ENCODE peak calls at places on chromosomes 3 and 15, in four cellular contexts. R, A, K and V are unnamed samples. For H3K4me1, the result is how much of the 10 kb centered on the place peaks cover.

GRCh38 chr3:46089237-46090011 is 62.1 kb upstream of the XCR1 start:
- DNase-seq in R (no peak), A (peak), K (peak), V (peak)

GRCh38 chr3:81744366-81744765 is 17.1 kb downstream of the GBE1 start:
- DNase-seq in R (no peak), K (no peak), A (no peak), V (no peak)

GRCh38 chr15:65304393-65305143 is at the start of gene RNU5B-1:
- DNase-seq in R (peak), K (peak), A (peak), V (no peak)

GRCh38 chr3:69031635-69032034 is 18.2 kb upstream of the EOGT start:
- DNase-seq in A (no peak), K (no peak), R (no peak), V (no peak)

GRCh38 chr3:184389384-184389783 is 9.5 kb downstream of the CHRD start:
- DNase-seq in A (no peak), R (no peak), K (no peak), V (no peak)

GRCh38 chr3:139113766-139114165 is 69.1 kb upstream of the PRR23C start:
- DNase-seq in A (no peak), R (no peak), K (no peak), V (no peak)

GRCh38 chr15:99981223-99981647 is 248.0 kb upstream of the LYSMD4 start:
- DNase-seq in R (no peak), K (no peak), A (no peak), V (no peak)

GRCh38 chr3:121768452-121768851 is 18.9 kb upstream of the GOLGB1 start:
- DNase-seq in R (no peak), A (no peak), K (no peak), V (no peak)

GRCh38 chr3:128503164-128503651 is 10.2 kb upstream of the GATA2 start:
- DNase-seq in R (no peak), A (no peak), K (no peak), V (no peak)

GRCh38 chr15:35583863-35584528 is 38.0 kb upstream of the DPH6 start:
- DNase-seq in K (no peak), R (no peak), A (no peak), V (no peak)

GRCh38 chr15:66952756-66953522 is 112.5 kb upstream of the SMAD3 start:
- DNase-seq in K (no peak), R (no peak), A (no peak), V (no peak)

GRCh38 chr15:57403532-57403931 is 27.2 kb downstream of the CGNL1 start:
- DNase-seq in R (no peak), K (no peak), A (no peak), V (no peak)

GRCh38 chr3:152293607-152294006 is 24.9 kb downstream of the MBNL1 start:
- DNase-seq in R (no peak), A (no peak), K (no peak), V (no peak)
- H3K4me1 ChIP-seq in R (under half), A (half or more), K (half or more), V (under half)

GRCh38 chr3:30663533-30664241 is 57.3 kb downstream of the TGFBR2 start:
- DNase-seq in R (no peak), A (no peak), K (no peak), V (no peak)

GRCh38 chr3:30661107-30661873 is 54.9 kb downstream of the TGFBR2 start:
- DNase-seq in K (no peak), A (no peak), R (no peak), V (no peak)

GRCh38 chr3:30664884-30665283 is 58.5 kb downstream of the TGFBR2 start:
- DNase-seq in A (no peak), R (no peak), K (no peak), V (no peak)

GRCh38 chr3:30664449-30664848 is 58.0 kb downstream of the TGFBR2 start:
- DNase-seq in R (no peak), A (no peak), K (no peak), V (no peak)

GRCh38 chr3:30662836-30663235 is 56.4 kb downstream of the TGFBR2 start:
- DNase-seq in R (no peak), A (no peak), K (no peak), V (no peak)
- H3K4me1 ChIP-seq in R (under half), A (half or more), K (half or more), V (under half)

DNA sequence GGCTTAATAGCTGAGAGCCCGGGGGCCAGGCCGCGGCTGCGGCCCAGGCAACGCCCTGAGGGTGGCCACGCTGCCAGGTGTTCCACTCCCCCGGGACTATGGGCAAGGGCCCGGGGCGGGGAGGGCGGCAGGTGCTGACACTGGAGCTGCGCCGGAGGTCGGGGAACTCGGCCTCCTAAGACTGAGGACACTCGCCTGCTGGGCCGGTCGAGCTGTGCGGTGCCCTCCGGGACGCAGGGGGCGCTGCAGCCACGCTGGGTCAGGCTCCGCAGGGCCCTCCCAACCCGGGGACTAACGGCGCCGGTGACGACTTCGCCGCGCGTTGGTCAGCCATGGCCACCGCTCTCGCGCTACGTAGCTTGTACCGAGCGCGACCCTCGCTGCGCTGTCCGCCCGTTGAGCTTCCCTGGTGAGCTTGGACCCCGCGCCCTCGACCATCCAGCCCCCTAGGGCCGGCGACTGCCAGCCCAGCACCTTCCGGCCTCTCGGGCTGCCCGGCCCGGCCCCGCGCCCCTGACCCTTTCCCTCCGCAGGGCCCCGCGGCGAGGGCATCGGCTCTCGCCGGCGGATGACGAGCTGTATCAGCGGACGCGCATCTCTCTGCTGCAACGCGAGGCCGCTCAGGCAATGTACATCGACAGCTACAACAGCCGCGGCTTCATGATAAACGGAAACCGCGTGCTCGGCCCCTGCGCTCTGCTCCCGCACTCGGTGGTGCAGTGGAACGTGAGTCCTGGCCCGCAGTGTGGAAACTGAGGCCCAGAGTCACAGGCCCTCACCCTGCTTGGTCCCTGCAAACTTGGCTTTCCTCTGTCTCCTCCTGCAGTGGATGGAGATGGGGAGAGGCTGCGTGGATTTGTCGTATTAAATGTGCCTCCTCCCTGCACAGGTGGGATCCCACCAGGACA is at the start of gene NDUFAF3:
- DNase-seq in A (peak), K (peak), R (peak), V (peak)
- H3K4me1 ChIP-seq in A (under half), K (under half), R (under half), V (under half)

DNA sequence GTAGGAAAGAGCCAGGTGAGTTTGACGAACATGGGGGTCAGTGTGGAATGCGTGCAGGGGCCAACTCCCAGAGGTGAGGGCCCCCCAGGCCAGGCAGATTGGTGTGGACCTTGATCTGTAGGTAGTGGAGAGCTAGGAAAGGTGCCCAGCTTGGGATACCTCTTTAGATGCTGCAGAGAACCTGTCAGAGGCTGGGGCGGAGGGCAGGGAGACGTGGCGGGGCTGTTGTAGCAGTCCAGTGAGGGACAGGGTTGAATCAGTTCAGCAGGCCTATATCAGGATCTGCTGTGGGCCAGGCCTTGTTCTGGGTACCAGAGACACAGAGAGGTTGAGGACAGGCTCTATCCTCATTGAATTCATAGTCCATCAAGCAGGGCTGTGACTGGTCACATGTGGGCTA is 8.6 kb downstream of the SNX33 start:
- DNase-seq in A (no peak), K (no peak), R (no peak), V (no peak)
- H3K4me1 ChIP-seq in A (under half), K (half or more), R (under half), V (under half)

GRCh38 chr3:124607163-124607562 is 123.1 kb upstream of the UMPS start:
- DNase-seq in K (no peak), A (no peak), R (no peak), V (no peak)

GRCh38 chr3:124606180-124606579 is 124.1 kb upstream of the UMPS start:
- DNase-seq in A (no peak), R (no peak), K (no peak), V (no peak)

GRCh38 chr3:124610130-124610529 is 120.1 kb upstream of the UMPS start:
- DNase-seq in A (no peak), R (no peak), K (no peak), V (no peak)

GRCh38 chr3:124611520-124611919 is 118.7 kb upstream of the UMPS start:
- DNase-seq in K (no peak), A (no peak), R (no peak), V (no peak)

DNA sequence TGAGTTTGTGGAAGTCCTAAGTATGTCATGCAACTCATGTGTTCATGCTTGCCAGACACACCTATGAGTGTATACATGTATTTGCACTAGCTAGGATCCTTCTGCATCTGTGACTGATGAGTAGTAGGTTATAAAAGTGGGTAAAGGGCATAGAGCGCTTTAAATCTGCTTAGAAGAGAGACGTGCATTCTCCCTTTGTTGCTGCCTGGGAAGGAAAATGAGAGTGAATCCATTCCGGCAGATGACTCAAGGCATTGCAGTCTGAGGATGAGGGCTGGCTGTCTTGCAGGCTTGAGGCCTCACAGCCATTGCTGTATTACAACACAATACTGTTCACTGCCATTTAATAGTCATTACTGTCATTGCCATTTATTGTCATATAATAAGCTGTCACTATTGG is 120.8 kb upstream of the UMPS start:
- DNase-seq in R (no peak), A (no peak), K (no peak), V (no peak)
- H3K4me1 ChIP-seq in R (under half), A (under half), K (under half), V (under half)

GRCh38 chr3:172553526-172554252 is 30.5 kb upstream of the TNFSF10 start:
- DNase-seq in A (no peak), R (no peak), K (no peak), V (no peak)

GRCh38 chr3:172546105-172546504 is 22.9 kb upstream of the TNFSF10 start:
- DNase-seq in R (no peak), A (no peak), K (no peak), V (no peak)

GRCh38 chr3:172546628-172547214 is 23.5 kb upstream of the TNFSF10 start:
- DNase-seq in K (no peak), A (no peak), R (no peak), V (no peak)

GRCh38 chr3:172550347-172550943 is 27.2 kb upstream of the TNFSF10 start:
- DNase-seq in K (no peak), A (no peak), R (no peak), V (no peak)

GRCh38 chr3:172549144-172549543 is 25.9 kb upstream of the TNFSF10 start:
- DNase-seq in K (no peak), A (no peak), R (no peak), V (no peak)
- H3K4me1 ChIP-seq in K (under half), A (under half), R (under half), V (under half)

GRCh38 chr3:66453525-66454463 is 47.0 kb downstream of the LRIG1 start:
- DNase-seq in A (no peak), K (no peak), R (no peak), V (no peak)
- H3K4me1 ChIP-seq in A (half or more), K (half or more), R (under half), V (under half)

DNA sequence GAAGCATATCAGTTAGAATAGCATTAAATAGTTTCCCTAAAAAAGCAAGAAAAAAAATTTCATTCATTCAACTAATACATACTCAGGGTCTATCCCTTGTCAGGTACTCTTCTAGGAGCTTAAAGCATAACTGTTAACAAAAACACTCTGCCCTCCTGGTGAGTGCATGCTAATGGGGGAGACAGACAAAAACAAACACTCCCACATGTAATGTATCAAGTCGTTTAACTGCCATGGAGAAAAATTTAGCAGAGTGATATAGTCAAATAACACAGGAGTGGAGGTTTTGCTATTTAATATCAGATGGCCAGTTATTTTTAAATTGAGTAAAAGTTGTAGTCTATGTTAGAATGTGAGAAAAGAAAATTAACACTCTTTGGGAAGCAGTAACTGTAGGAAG is 254.5 kb upstream of the RARB start:
- DNase-seq in R (no peak), A (no peak), K (no peak), V (no peak)
- H3K4me1 ChIP-seq in R (under half), A (under half), K (under half), V (under half)

DNA sequence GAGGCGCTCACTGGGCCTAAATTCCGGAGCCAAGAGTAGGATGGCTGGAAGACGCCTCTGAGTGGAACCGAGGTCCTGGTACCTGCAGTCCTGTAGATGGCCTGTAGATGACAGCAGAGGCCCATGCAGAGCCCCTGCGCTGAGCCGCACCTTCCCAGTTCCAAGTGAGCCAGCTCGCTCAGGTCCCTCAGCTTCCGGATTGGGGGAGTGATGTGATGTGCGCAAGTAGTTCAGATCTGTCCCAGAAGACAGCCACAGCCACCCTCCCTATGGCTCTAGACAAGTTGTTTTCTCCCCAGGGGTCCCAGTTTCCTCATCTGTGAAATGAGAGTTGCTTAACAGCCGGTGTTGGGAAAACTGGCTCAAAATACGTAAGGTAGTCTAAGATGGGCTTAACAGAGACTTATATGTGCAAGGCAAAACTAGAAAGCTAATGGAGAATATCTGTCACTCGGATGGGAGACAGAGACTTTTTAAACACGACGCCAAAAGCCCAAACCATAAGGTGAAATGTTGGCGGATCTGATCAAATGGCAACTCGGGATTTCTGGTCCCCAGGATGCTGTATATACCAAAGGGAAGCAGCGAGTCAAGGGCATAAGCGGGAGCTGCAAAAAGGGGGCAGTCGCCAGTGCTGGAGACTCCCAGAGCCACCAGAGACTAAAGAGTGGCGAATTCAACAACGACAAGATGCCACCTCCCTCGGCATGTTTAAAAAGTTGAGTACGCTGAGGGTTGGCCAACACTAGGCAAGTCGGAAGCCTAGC is 765 bp upstream of the MAPKAPK3 start:
- DNase-seq in K (peak), A (peak), R (peak), V (peak)
- H3K4me1 ChIP-seq in K (half or more), A (under half), R (under half), V (under half)